ENCODE peak calls at places on chromosomes 13 and 19, in six cellular contexts. X is right lobe of liver; N is uterus; F is activated CD4-positive, alpha-beta T cell treated with anti-CD3 and anti-CD28 coated beads for 48 hours; A is T follicular helper cell; O is activated effector memory CD4-positive, alpha-beta T cell treated with Interleukin-2 at 50 U/mL for 16 hours. R is an unnamed sample.

GRCh38 chr13:36882829-36883390 is 37.1 kb downstream of the SMAD9 start:
- DNase-seq in X (no peak), N (no peak), F (no peak), A (no peak), O (no peak), R (no peak)

GRCh38 chr13:30593001-30593400 is 24.7 kb upstream of the USPL1 start:
- DNase-seq in X (no peak), N (no peak), F (no peak), A (no peak), O (no peak), R (no peak)

GRCh38 chr13:34776390-34776981 is 165.6 kb upstream of the NBEA start:
- DNase-seq in X (no peak), N (no peak), F (no peak), A (no peak), O (no peak), R (no peak)

GRCh38 chr13:45441633-45442032 is 23.1 kb upstream of the COG3 start:
- DNase-seq in X (no peak), N (no peak), F (peak), A (no peak), O (no peak), R (no peak)

GRCh38 chr13:55654243-55654642 is 1486.5 kb upstream of the PRR20A start:
- DNase-seq in X (no peak), N (no peak), F (no peak), A (no peak), O (no peak), R (no peak)

GRCh38 chr13:75353786-75354193 is 128.2 kb downstream of the TBC1D4 start:
- DNase-seq in X (no peak), N (no peak), F (no peak), A (no peak), O (no peak), R (no peak)

GRCh38 chr13:110416131-110416584 is 109.1 kb downstream of the COL4A2 start:
- DNase-seq in X (no peak), N (no peak), F (no peak), A (no peak), O (no peak), R (no peak)

GRCh38 chr19:55609326-55609725 is 3.9 kb downstream of the ZNF865 start:
- DNase-seq in X (no peak), N (no peak), F (no peak), A (no peak), O (no peak), R (no peak)

GRCh38 chr13:50635504-50635903 is 208.0 kb downstream of the DLEU7 start:
- DNase-seq in X (no peak), N (peak), F (no peak), A (no peak), O (no peak), R (no peak)

GRCh38 chr13:47859129-47859528 is 141.9 kb downstream of the SUCLA2 start:
- DNase-seq in X (no peak), N (no peak), F (no peak), A (no peak), O (no peak), R (no peak)

GRCh38 chr13:29901714-29902631 is 51.6 kb upstream of the UBL3 start:
- DNase-seq in X (no peak), N (peak), F (peak), A (no peak), O (peak), R (no peak)

GRCh38 chr13:111474136-111475002 is 153.9 kb downstream of the TEX29 start:
- DNase-seq in X (no peak), N (no peak), F (no peak), A (no peak), O (no peak), R (no peak)

GRCh38 chr19:389935-390289 is 19.0 kb downstream of the C2CD4C start:
- DNase-seq in X (peak), N (no peak), F (no peak), A (no peak), O (no peak), R (no peak)

GRCh38 chr19:16520986-16521624 is 21.1 kb downstream of the CHERP start:
- DNase-seq in X (no peak), N (no peak), F (no peak), A (no peak), O (no peak), R (no peak)

GRCh38 chr19:21260164-21260847 is 68.9 kb downstream of the ZNF708 start:
- DNase-seq in X (no peak), N (no peak), F (no peak), A (no peak), O (no peak), R (no peak)

GRCh38 chr13:31073859-31074718 is 87.6 kb downstream of the HSPH1 start:
- DNase-seq in X (no peak), N (no peak), F (peak), A (no peak), O (no peak), R (no peak)

GRCh38 chr13:82370306-82370705 is 1512.0 kb downstream of the SLITRK1 start:
- DNase-seq in X (no peak), N (no peak), F (no peak), A (no peak), O (no peak), R (no peak)

GRCh38 chr19:46674416-46675178 is 13.6 kb upstream of the DACT3 start:
- DNase-seq in X (no peak), N (no peak), F (no peak), A (no peak), O (no peak), R (no peak)

GRCh38 chr13:113860579-113861432 is 3.1 kb downstream of the GAS6 start:
- DNase-seq in X (no peak), N (peak), F (no peak), A (no peak), O (no peak), R (no peak)

GRCh38 chr19:50486823-50487515 is 10.3 kb upstream of the GARIN5A start:
- DNase-seq in X (peak), N (no peak), F (peak), A (peak), O (no peak), R (no peak)

GRCh38 chr19:35170359-35171061 is 16.0 kb downstream of the FXYD5 start:
- DNase-seq in X (peak), N (no peak), F (no peak), A (no peak), O (no peak), R (no peak)

GRCh38 chr13:72820156-72820897 is 38.4 kb downstream of the PIBF1 start:
- DNase-seq in X (no peak), N (no peak), F (no peak), A (no peak), O (no peak), R (no peak)

GRCh38 chr19:44071824-44072542 is at the start of gene ZNF284:
- DNase-seq in X (peak), N (peak), F (peak), A (peak), O (peak), R (peak)

GRCh38 chr13:40479196-40479845 is 187.1 kb downstream of the FOXO1 start:
- DNase-seq in X (no peak), N (peak), F (no peak), A (no peak), O (no peak), R (no peak)

GRCh38 chr13:101343128-101343787 is 73.0 kb downstream of the NALCN start:
- DNase-seq in X (no peak), N (no peak), F (no peak), A (no peak), O (no peak), R (no peak)

GRCh38 chr13:109874921-109875454 is 88.6 kb upstream of the IRS2 start:
- DNase-seq in X (no peak), N (no peak), F (no peak), A (no peak), O (no peak), R (no peak)

GRCh38 chr19:29255912-29256311 is 43.0 kb upstream of the UQCRFS1 start:
- DNase-seq in X (no peak), N (no peak), F (no peak), A (no peak), O (no peak), R (no peak)

GRCh38 chr13:111967572-111968201 is 99.3 kb upstream of the SOX1 start:
- DNase-seq in X (no peak), N (no peak), F (no peak), A (no peak), O (no peak), R (no peak)

GRCh38 chr13:37360556-37360955 is 238.0 kb downstream of the POSTN start:
- DNase-seq in X (no peak), N (no peak), F (no peak), A (no peak), O (no peak), R (no peak)

GRCh38 chr19:37519890-37520289 is 13.2 kb downstream of the ZNF793 start:
- DNase-seq in X (no peak), N (no peak), F (no peak), A (no peak), O (no peak), R (peak)

GRCh38 chr19:46321653-46322052 is 24.8 kb downstream of the HIF3A start:
- DNase-seq in X (no peak), N (no peak), F (no peak), A (no peak), O (no peak), R (no peak)

GRCh38 chr13:40221460-40222201 is 444.8 kb downstream of the FOXO1 start:
- DNase-seq in X (no peak), N (peak), F (peak), A (peak), O (no peak), R (no peak)